ENCODE peak calls at places on chromosomes 5 and 9, in ten cellular contexts. One of them, this sample, is unnamed.

GRCh38 chr5:179731791-179732411 is 721 bp upstream of the MAML1 start:
- DNase-seq in posterior vena cava: peak
- DNase-seq in NCI-H2227 treated with DMSO at 0.1 percent for 48 hours: peak
- DNase-seq in amniotic stem cell: peak
- DNase-seq in breast epithelium: no peak
- DNase-seq in ACHN: peak
- DNase-seq in uterus: peak
- DNase-seq in choroid plexus epithelial cell: peak
- DNase-seq in HuH-7.5: no peak
- DNase-seq in stimulated activated CD4-positive, alpha-beta T cell treated with anti-CD3 and anti-CD28 coated beads, TNF-alpha, amount 100 ng/mL, for 24 hours: peak
- DNase-seq in this sample: peak

GRCh38 chr5:464446-464842 is 21.5 kb downstream of the EXOC3 start:
- DNase-seq in uterus: no peak
- DNase-seq in amniotic stem cell: no peak
- DNase-seq in HuH-7.5: no peak
- DNase-seq in ACHN: no peak
- DNase-seq in breast epithelium: peak
- DNase-seq in stimulated activated CD4-positive, alpha-beta T cell treated with anti-CD3 and anti-CD28 coated beads, TNF-alpha, amount 100 ng/mL, for 24 hours: no peak
- DNase-seq in NCI-H2227 treated with DMSO at 0.1 percent for 48 hours: no peak
- DNase-seq in choroid plexus epithelial cell: no peak
- DNase-seq in posterior vena cava: no peak
- DNase-seq in this sample: no peak

GRCh38 chr9:17695482-17695881 is 116.6 kb downstream of the SH3GL2 start:
- DNase-seq in choroid plexus epithelial cell: no peak
- DNase-seq in HuH-7.5: no peak
- DNase-seq in uterus: no peak
- DNase-seq in amniotic stem cell: no peak
- DNase-seq in ACHN: no peak
- DNase-seq in NCI-H2227 treated with DMSO at 0.1 percent for 48 hours: peak
- DNase-seq in breast epithelium: no peak
- DNase-seq in posterior vena cava: no peak
- DNase-seq in stimulated activated CD4-positive, alpha-beta T cell treated with anti-CD3 and anti-CD28 coated beads, TNF-alpha, amount 100 ng/mL, for 24 hours: no peak
- DNase-seq in this sample: no peak

GRCh38 chr5:63374085-63374484 is 588.2 kb downstream of the HTR1A start:
- DNase-seq in NCI-H2227 treated with DMSO at 0.1 percent for 48 hours: no peak
- DNase-seq in amniotic stem cell: no peak
- DNase-seq in posterior vena cava: no peak
- DNase-seq in uterus: no peak
- DNase-seq in choroid plexus epithelial cell: no peak
- DNase-seq in stimulated activated CD4-positive, alpha-beta T cell treated with anti-CD3 and anti-CD28 coated beads, TNF-alpha, amount 100 ng/mL, for 24 hours: no peak
- DNase-seq in HuH-7.5: no peak
- DNase-seq in ACHN: no peak
- DNase-seq in breast epithelium: no peak
- DNase-seq in this sample: no peak

GRCh38 chr5:175082346-175082745 is 358.0 kb downstream of the MSX2 start:
- DNase-seq in stimulated activated CD4-positive, alpha-beta T cell treated with anti-CD3 and anti-CD28 coated beads, TNF-alpha, amount 100 ng/mL, for 24 hours: no peak
- DNase-seq in ACHN: no peak
- DNase-seq in NCI-H2227 treated with DMSO at 0.1 percent for 48 hours: no peak
- DNase-seq in amniotic stem cell: no peak
- DNase-seq in choroid plexus epithelial cell: no peak
- DNase-seq in breast epithelium: no peak
- DNase-seq in HuH-7.5: no peak
- DNase-seq in posterior vena cava: no peak
- DNase-seq in uterus: no peak
- DNase-seq in this sample: no peak

GRCh38 chr5:58318468-58318867 is 141.4 kb downstream of the PLK2 start:
- DNase-seq in stimulated activated CD4-positive, alpha-beta T cell treated with anti-CD3 and anti-CD28 coated beads, TNF-alpha, amount 100 ng/mL, for 24 hours: no peak
- DNase-seq in amniotic stem cell: no peak
- DNase-seq in HuH-7.5: no peak
- DNase-seq in breast epithelium: no peak
- DNase-seq in uterus: no peak
- DNase-seq in ACHN: no peak
- DNase-seq in NCI-H2227 treated with DMSO at 0.1 percent for 48 hours: no peak
- DNase-seq in choroid plexus epithelial cell: peak
- DNase-seq in posterior vena cava: no peak
- DNase-seq in this sample: peak

GRCh38 chr5:41636605-41637004 is 126.2 kb upstream of the PLCXD3 start:
- DNase-seq in NCI-H2227 treated with DMSO at 0.1 percent for 48 hours: peak
- DNase-seq in choroid plexus epithelial cell: peak
- DNase-seq in ACHN: peak
- DNase-seq in posterior vena cava: no peak
- DNase-seq in amniotic stem cell: no peak
- DNase-seq in HuH-7.5: peak
- DNase-seq in uterus: no peak
- DNase-seq in breast epithelium: no peak
- DNase-seq in stimulated activated CD4-positive, alpha-beta T cell treated with anti-CD3 and anti-CD28 coated beads, TNF-alpha, amount 100 ng/mL, for 24 hours: no peak
- DNase-seq in this sample: peak

GRCh38 chr5:83101514-83101913 is 24.2 kb downstream of the XRCC4 start:
- DNase-seq in posterior vena cava: no peak
- DNase-seq in stimulated activated CD4-positive, alpha-beta T cell treated with anti-CD3 and anti-CD28 coated beads, TNF-alpha, amount 100 ng/mL, for 24 hours: no peak
- DNase-seq in ACHN: no peak
- DNase-seq in choroid plexus epithelial cell: no peak
- DNase-seq in breast epithelium: no peak
- DNase-seq in HuH-7.5: no peak
- DNase-seq in uterus: no peak
- DNase-seq in NCI-H2227 treated with DMSO at 0.1 percent for 48 hours: no peak
- DNase-seq in amniotic stem cell: no peak
- DNase-seq in this sample: no peak

GRCh38 chr9:105330201-105330600 is 85.8 kb downstream of the SLC44A1 start:
- DNase-seq in breast epithelium: no peak
- DNase-seq in NCI-H2227 treated with DMSO at 0.1 percent for 48 hours: no peak
- DNase-seq in amniotic stem cell: no peak
- DNase-seq in posterior vena cava: no peak
- DNase-seq in HuH-7.5: no peak
- DNase-seq in choroid plexus epithelial cell: no peak
- DNase-seq in stimulated activated CD4-positive, alpha-beta T cell treated with anti-CD3 and anti-CD28 coated beads, TNF-alpha, amount 100 ng/mL, for 24 hours: no peak
- DNase-seq in ACHN: no peak
- DNase-seq in uterus: no peak
- DNase-seq in this sample: peak

GRCh38 chr5:68265347-68265746 is 49.8 kb downstream of the PIK3R1 start:
- DNase-seq in breast epithelium: no peak
- DNase-seq in NCI-H2227 treated with DMSO at 0.1 percent for 48 hours: no peak
- DNase-seq in uterus: no peak
- DNase-seq in HuH-7.5: no peak
- DNase-seq in choroid plexus epithelial cell: no peak
- DNase-seq in posterior vena cava: no peak
- DNase-seq in stimulated activated CD4-positive, alpha-beta T cell treated with anti-CD3 and anti-CD28 coated beads, TNF-alpha, amount 100 ng/mL, for 24 hours: no peak
- DNase-seq in ACHN: no peak
- DNase-seq in amniotic stem cell: no peak
- DNase-seq in this sample: no peak

GRCh38 chr5:218457-219289 is 553 bp downstream of the SDHA start:
- DNase-seq in choroid plexus epithelial cell: peak
- DNase-seq in stimulated activated CD4-positive, alpha-beta T cell treated with anti-CD3 and anti-CD28 coated beads, TNF-alpha, amount 100 ng/mL, for 24 hours: peak
- DNase-seq in HuH-7.5: peak
- DNase-seq in breast epithelium: no peak
- DNase-seq in ACHN: peak
- DNase-seq in amniotic stem cell: no peak
- DNase-seq in NCI-H2227 treated with DMSO at 0.1 percent for 48 hours: peak
- DNase-seq in posterior vena cava: peak
- DNase-seq in uterus: no peak
- DNase-seq in this sample: peak

GRCh38 chr5:95350631-95351030 is 40.5 kb upstream of the FAM81B start:
- DNase-seq in amniotic stem cell: no peak
- DNase-seq in NCI-H2227 treated with DMSO at 0.1 percent for 48 hours: no peak
- DNase-seq in posterior vena cava: no peak
- DNase-seq in ACHN: no peak
- DNase-seq in stimulated activated CD4-positive, alpha-beta T cell treated with anti-CD3 and anti-CD28 coated beads, TNF-alpha, amount 100 ng/mL, for 24 hours: no peak
- DNase-seq in breast epithelium: no peak
- DNase-seq in HuH-7.5: no peak
- DNase-seq in choroid plexus epithelial cell: no peak
- DNase-seq in uterus: no peak
- DNase-seq in this sample: no peak

GRCh38 chr5:375336-375920 is 53.9 kb downstream of the AHRR start:
- DNase-seq in amniotic stem cell: no peak
- DNase-seq in uterus: no peak
- DNase-seq in NCI-H2227 treated with DMSO at 0.1 percent for 48 hours: no peak
- DNase-seq in HuH-7.5: no peak
- DNase-seq in posterior vena cava: peak
- DNase-seq in ACHN: no peak
- DNase-seq in choroid plexus epithelial cell: no peak
- DNase-seq in stimulated activated CD4-positive, alpha-beta T cell treated with anti-CD3 and anti-CD28 coated beads, TNF-alpha, amount 100 ng/mL, for 24 hours: no peak
- DNase-seq in breast epithelium: no peak
- DNase-seq in this sample: no peak

GRCh38 chr5:172223901-172224873 is 30.2 kb downstream of the EFCAB9 start:
- DNase-seq in HuH-7.5: no peak
- DNase-seq in breast epithelium: no peak
- DNase-seq in ACHN: no peak
- DNase-seq in NCI-H2227 treated with DMSO at 0.1 percent for 48 hours: no peak
- DNase-seq in stimulated activated CD4-positive, alpha-beta T cell treated with anti-CD3 and anti-CD28 coated beads, TNF-alpha, amount 100 ng/mL, for 24 hours: peak
- DNase-seq in amniotic stem cell: no peak
- DNase-seq in choroid plexus epithelial cell: no peak
- DNase-seq in uterus: no peak
- DNase-seq in posterior vena cava: no peak
- DNase-seq in this sample: no peak